ENCODE peak calls at places on chromosome 12, in four cellular contexts. I is stimulated activated CD8-positive, alpha-beta memory T cell treated with anti-CD3 and anti-CD28 coated beads, Interleukin-2, amount 100 ng/mL, for 1 hour; A is progenitor cell of endocrine pancreas; Q is astrocyte of the spinal cord. L is an unnamed sample.

GRCh38 chr12:122886851-122887816 is 8.8 kb downstream of the VPS37B start:
- DNase-seq in I (no peak), A (no peak), Q (peak; percentile 73), L (no peak)

GRCh38 chr12:83016226-83016835 is 329.6 kb downstream of the TMTC2 start:
- DNase-seq in A (no peak), I (no peak), Q (peak; percentile 90), L (no peak)

GRCh38 chr12:120972870-120973543 is 5.3 kb upstream of the HNF1A start:
- DNase-seq in I (no peak), A (no peak), Q (no peak), L (no peak)

GRCh38 chr12:95922231-95922630 is 20.2 kb downstream of the CCDC38 start:
- DNase-seq in I (no peak), A (no peak), Q (peak; percentile 4), L (no peak)

GRCh38 chr12:546920-547845 is 87.4 kb downstream of the B4GALNT3 start:
- DNase-seq in I (peak; percentile 45), A (peak; percentile 87), Q (peak; percentile 39), L (no peak)

GRCh38 chr12:23694920-23695319 is 254.6 kb downstream of the SOX5 start:
- DNase-seq in A (no peak), Q (no peak), I (no peak), L (no peak)

GRCh38 chr12:93571854-93572711 is at the start of gene SOCS2:
- DNase-seq in A (peak; percentile 36), Q (no peak), I (no peak), L (no peak)

GRCh38 chr12:132356686-132357622 is 27.6 kb upstream of the GALNT9 start:
- DNase-seq in I (no peak), A (no peak), Q (peak; percentile 48), L (no peak)

GRCh38 chr12:29726321-29726692 is 57.4 kb downstream of the TMTC1 start:
- DNase-seq in I (no peak), A (no peak), Q (peak; percentile 77), L (no peak)

GRCh38 chr12:52233462-52234141 is 559 bp downstream of the KRT7 start:
- DNase-seq in A (no peak), I (no peak), Q (no peak), L (no peak)

GRCh38 chr12:39780527-39781446 is 161.2 kb upstream of the ABCD2 start:
- DNase-seq in I (no peak), A (no peak), Q (no peak), L (no peak)

GRCh38 chr12:24476310-24476709 is 472.6 kb downstream of the BCAT1 start:
- DNase-seq in I (no peak), Q (no peak), A (no peak), L (no peak)

GRCh38 chr12:21813125-21813524 is 38.6 kb upstream of the KCNJ8 start:
- DNase-seq in A (no peak), Q (no peak), I (no peak), L (no peak)

GRCh38 chr12:21527451-21528180 is 1.5 kb downstream of the SPX start:
- DNase-seq in I (peak; percentile 16), A (peak; percentile 61), Q (peak; percentile 55), L (no peak)

GRCh38 chr12:47124451-47124850 is 44.7 kb upstream of the AMIGO2 start:
- DNase-seq in A (no peak), I (no peak), Q (peak; percentile 22), L (no peak)

GRCh38 chr12:2054091-2055018 is 1.6 kb downstream of the CACNA1C start:
- DNase-seq in I (no peak), A (no peak), Q (no peak), L (no peak)

GRCh38 chr12:67410246-67410645 is 141.1 kb downstream of the CAND1 start:
- DNase-seq in I (no peak), A (no peak), Q (no peak), L (no peak)

GRCh38 chr12:53644133-53644532 is 18.0 kb upstream of the ATF7 start:
- DNase-seq in Q (no peak), A (no peak), I (no peak), L (no peak)

GRCh38 chr12:32253154-32253795 is 146.1 kb upstream of the FGD4 start:
- DNase-seq in I (no peak), Q (no peak), A (no peak), L (no peak)

GRCh38 chr12:64670856-64671639 is 60.8 kb downstream of the RASSF3 start:
- DNase-seq in A (no peak), I (no peak), Q (peak; percentile 63), L (no peak)

GRCh38 chr12:7021956-7022355 is 3.7 kb upstream of the LPCAT3 start:
- DNase-seq in A (no peak), Q (no peak), I (no peak), L (no peak)

GRCh38 chr12:11769723-11770514 is 120.4 kb downstream of the ETV6 start:
- DNase-seq in I (no peak), Q (no peak), A (no peak), L (no peak)

GRCh38 chr12:19223695-19224094 is 94.2 kb downstream of the PLEKHA5 start:
- DNase-seq in A (no peak), I (no peak), Q (peak; percentile 82), L (no peak)

GRCh38 chr12:50928392-50928791 is 24.0 kb upstream of the HIGD1C start:
- DNase-seq in A (no peak), Q (no peak), I (no peak), L (no peak)

GRCh38 chr12:5889381-5890047 is 55.5 kb downstream of the ANO2 start:
- DNase-seq in Q (no peak), A (no peak), I (no peak), L (no peak)

GRCh38 chr12:125861299-125862281 is 796.4 kb downstream of the AACS start:
- DNase-seq in Q (no peak), A (peak; percentile 16), I (no peak), L (no peak)

GRCh38 chr12:109863961-109864712 is 16.2 kb downstream of the GLTP start:
- DNase-seq in I (no peak), A (no peak), Q (peak; percentile 28), L (no peak)

GRCh38 chr12:40106655-40107054 is 774 bp upstream of the SLC2A13 start:
- DNase-seq in I (no peak), Q (no peak), A (no peak), L (no peak)

GRCh38 chr12:52216807-52217206 is 16.2 kb upstream of the KRT7 start:
- DNase-seq in I (no peak), Q (no peak), A (no peak), L (no peak)

GRCh38 chr12:109590566-109590965 is 17.0 kb downstream of the MVK start:
- DNase-seq in A (no peak), I (no peak), Q (no peak), L (no peak)

GRCh38 chr12:90260136-90260535 is 551.5 kb upstream of the ATP2B1 start:
- DNase-seq in I (no peak), Q (no peak), A (no peak), L (no peak)

GRCh38 chr12:29970501-29970900 is 186.8 kb upstream of the TMTC1 start:
- DNase-seq in I (no peak), Q (no peak), A (no peak), L (no peak)

GRCh38 chr12:79409562-79409961 is 281.2 kb downstream of the PAWR start:
- DNase-seq in A (no peak), Q (peak; percentile 93), I (no peak), L (no peak)

L was measured in SIG-M5.